ENCODE peak calls at places on chromosomes 6 and 20, in five cellular contexts. Y is breast epithelium, G is psoas muscle, Z is left ventricle myocardium inferior, K is astrocyte of the spinal cord. F is an unnamed sample.

GRCh38 chr6:72466971-72467566 is 154.8 kb upstream of the KCNQ5 start:
- DNase-seq in Y (no peak), G (no peak), Z (no peak), K (no peak), F (no peak)

GRCh38 chr6:170181338-170181690 is 109.6 kb downstream of the DLL1 start:
- DNase-seq in Y (no peak), G (no peak), Z (no peak), K (no peak), F (no peak)

GRCh38 chr20:51750037-51750769 is 18.0 kb downstream of the ATP9A start:
- DNase-seq in Y (peak; percentile 80), G (peak; percentile 70), Z (peak; percentile 44), K (peak; percentile 88), F (peak; percentile 79)

GRCh38 chr6:83708970-83709747 is at the start of gene SNAP91:
- DNase-seq in Y (no peak), G (no peak), Z (no peak), K (no peak), F (no peak)

GRCh38 chr6:20669571-20670314 is 135.5 kb downstream of the CDKAL1 start:
- DNase-seq in Y (no peak), G (no peak), Z (no peak), K (peak; percentile 22), F (no peak)

GRCh38 chr6:170021579-170021978 is 269.3 kb downstream of the DLL1 start:
- DNase-seq in Y (no peak), G (no peak), Z (no peak), K (no peak), F (no peak)

GRCh38 chr6:11779308-11780096 is 899 bp upstream of the ADTRP start:
- DNase-seq in Y (no peak), G (no peak), Z (no peak), K (no peak), F (no peak)

GRCh38 chr20:47319517-47320252 is 36.8 kb downstream of the ZMYND8 start:
- DNase-seq in Y (peak; percentile 90), G (no peak), Z (peak; percentile 36), K (peak; percentile 85), F (peak; percentile 91)

GRCh38 chr6:40328376-40328987 is 258.7 kb downstream of the LRFN2 start:
- DNase-seq in Y (peak; percentile 63), G (no peak), Z (no peak), K (no peak), F (peak; percentile 15)

GRCh38 chr6:154122195-154122925 is 83.3 kb downstream of the OPRM1 start:
- DNase-seq in Y (no peak), G (no peak), Z (no peak), K (no peak), F (no peak)

GRCh38 chr20:46220808-46221207 is 87.5 kb downstream of the CDH22 start:
- DNase-seq in Y (no peak), G (peak; percentile 48), Z (no peak), K (no peak), F (no peak)

GRCh38 chr6:45478235-45478634 is 100.5 kb upstream of the SUPT3H start:
- DNase-seq in Y (no peak), G (no peak), Z (no peak), K (peak; percentile 57), F (no peak)

GRCh38 chr6:136656121-136656520 is 105.9 kb upstream of the MAP7 start:
- DNase-seq in Y (no peak), G (no peak), Z (no peak), K (peak; percentile 64), F (no peak)

GRCh38 chr20:61731363-61732181 is 334.1 kb downstream of the TAF4 start:
- DNase-seq in Y (no peak), G (peak; percentile 39), Z (no peak), K (peak; percentile 61), F (no peak)

GRCh38 chr6:134822920-134823430 is 126.9 kb downstream of the ALDH8A1 start:
- DNase-seq in Y (no peak), G (no peak), Z (peak; percentile 24), K (peak; percentile 87), F (peak; percentile 59)

GRCh38 chr6:36677059-36677749 is 1.3 kb upstream of the CDKN1A start:
- DNase-seq in Y (no peak), G (no peak), Z (no peak), K (peak; percentile 35), F (no peak)

GRCh38 chr6:54617730-54618129 is 228.8 kb upstream of the FAM83B start:
- DNase-seq in Y (no peak), G (no peak), Z (no peak), K (peak; percentile 83), F (no peak)

GRCh38 chr6:3751019-3751729 is at the start of gene PXDC1:
- DNase-seq in Y (no peak), G (no peak), Z (no peak), K (no peak), F (peak; percentile 92)

GRCh38 chr6:3753228-3753795 is 1.8 kb upstream of the PXDC1 start:
- DNase-seq in Y (no peak), G (no peak), Z (no peak), K (no peak), F (peak; percentile 77)

GRCh38 chr6:3750324-3751018 is 1.0 kb downstream of the PXDC1 start:
- DNase-seq in Y (peak; percentile 89), G (peak; percentile 92), Z (peak; percentile 88), K (peak; percentile 82), F (peak; percentile 98)

GRCh38 chr6:3752538-3753227 is 1.2 kb upstream of the PXDC1 start:
- DNase-seq in Y (no peak), G (no peak), Z (no peak), K (no peak), F (peak; percentile 67)

DNA sequence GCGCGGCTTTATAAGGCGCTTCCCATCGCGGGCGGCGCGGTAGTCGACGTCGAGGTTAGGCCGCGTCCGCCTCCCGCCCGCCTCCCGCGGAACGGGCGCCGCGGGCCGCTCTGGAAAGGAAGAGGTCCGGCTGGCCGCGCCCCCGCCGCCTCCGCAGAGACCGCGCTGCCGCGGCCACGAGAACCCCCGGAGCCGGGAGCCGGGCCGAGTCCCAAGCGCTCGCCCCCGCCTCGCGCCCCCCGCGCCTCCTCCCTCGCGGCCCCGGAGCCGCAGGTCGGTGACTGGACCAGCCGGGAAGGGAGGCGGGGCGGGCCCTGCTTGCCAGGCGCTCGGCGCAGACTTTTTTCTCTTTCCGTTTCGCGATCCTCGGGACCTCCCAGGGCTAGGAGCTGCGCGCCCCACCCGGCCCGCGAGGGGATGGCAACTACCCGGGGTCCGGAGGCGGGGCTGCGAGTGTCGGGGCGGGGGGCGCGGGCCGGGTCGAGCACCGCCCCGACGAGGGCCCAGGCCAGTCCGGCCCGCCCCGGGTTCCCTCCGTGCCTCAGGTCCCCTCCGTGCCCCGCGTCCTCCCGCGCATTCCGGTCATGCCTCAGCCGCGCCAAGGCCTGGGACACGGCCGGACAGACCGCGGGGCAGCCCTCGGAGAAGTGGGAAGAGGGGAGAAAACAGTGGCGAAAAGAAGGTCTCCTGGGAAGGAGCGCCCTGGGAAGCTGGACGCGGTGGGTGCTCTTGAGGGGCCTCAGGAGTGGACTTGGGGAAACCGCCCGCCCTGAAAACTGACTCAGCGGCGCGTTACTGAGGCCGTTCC is 421 bp upstream of the PXDC1 start:
- DNase-seq in Y (peak; percentile 86), G (peak; percentile 94), Z (peak; percentile 90), K (peak; percentile 94), F (peak; percentile 98)
- TF ChIP-seq CTCF in Y (no peak), G (peak; percentile 32), Z (peak; percentile 63), K (peak; percentile 33), F (no peak)

GRCh38 chr6:108360919-108361311 is 66.1 kb downstream of the AFG1L start:
- DNase-seq in Y (no peak), G (no peak), Z (no peak), K (no peak), F (no peak)

GRCh38 chr6:108363113-108363512 is 68.3 kb downstream of the AFG1L start:
- DNase-seq in Y (no peak), G (no peak), Z (no peak), K (no peak), F (no peak)

GRCh38 chr6:108361312-108361932 is 66.6 kb downstream of the AFG1L start:
- DNase-seq in Y (no peak), G (no peak), Z (no peak), K (no peak), F (no peak)

GRCh38 chr6:108362455-108362854 is 67.6 kb downstream of the AFG1L start:
- DNase-seq in Y (no peak), G (no peak), Z (no peak), K (no peak), F (no peak)

DNA sequence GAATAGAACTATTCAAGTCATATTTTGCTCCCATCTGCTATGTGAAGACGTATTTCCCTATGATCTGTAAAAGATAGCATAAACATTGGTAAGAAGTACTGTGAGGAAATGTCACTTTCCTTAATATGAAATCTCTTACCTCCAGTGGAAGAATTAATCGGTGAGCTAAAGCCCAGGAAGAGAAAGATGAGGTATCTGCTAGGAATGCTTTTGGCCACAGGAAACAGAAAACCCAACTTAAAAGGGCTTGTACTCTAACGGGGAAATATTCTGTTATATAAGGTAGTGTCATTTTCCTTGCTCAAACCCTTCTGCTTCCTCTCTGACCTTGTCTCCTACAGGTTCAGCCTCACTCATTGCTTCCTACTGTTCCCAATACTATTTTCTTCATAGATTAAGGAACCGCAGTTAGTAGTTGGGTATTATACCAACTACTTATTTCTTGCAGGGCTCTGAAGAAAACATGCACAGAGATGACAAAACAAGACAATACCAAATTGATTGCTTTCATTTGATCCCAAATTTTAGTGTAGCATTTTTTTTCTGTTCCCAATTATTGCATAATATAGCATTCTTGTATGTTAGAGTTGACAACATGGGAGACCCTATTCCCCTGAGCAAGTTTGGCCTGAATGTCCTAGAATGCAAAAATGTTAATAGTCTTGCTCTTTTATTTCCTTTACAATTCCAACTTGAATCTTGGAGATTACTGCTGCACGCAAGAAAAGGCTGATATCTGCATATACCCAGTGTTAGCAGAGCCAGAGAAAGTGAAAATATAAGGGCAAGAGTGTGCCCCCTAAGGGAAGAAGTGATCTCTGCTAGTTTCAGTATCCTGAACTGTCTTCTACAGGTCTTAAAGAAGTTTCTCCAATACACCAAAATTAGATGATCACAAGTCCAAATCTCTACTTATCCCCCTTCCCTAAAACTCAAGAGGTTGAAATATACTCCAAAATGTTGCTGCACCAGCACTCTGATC is 65.3 kb downstream of the AFG1L start:
- DNase-seq in Y (no peak), G (no peak), Z (no peak), K (peak; percentile 48), F (no peak)
- TF ChIP-seq CTCF in Y (no peak), G (no peak), Z (no peak), K (no peak), F (no peak)

DNA sequence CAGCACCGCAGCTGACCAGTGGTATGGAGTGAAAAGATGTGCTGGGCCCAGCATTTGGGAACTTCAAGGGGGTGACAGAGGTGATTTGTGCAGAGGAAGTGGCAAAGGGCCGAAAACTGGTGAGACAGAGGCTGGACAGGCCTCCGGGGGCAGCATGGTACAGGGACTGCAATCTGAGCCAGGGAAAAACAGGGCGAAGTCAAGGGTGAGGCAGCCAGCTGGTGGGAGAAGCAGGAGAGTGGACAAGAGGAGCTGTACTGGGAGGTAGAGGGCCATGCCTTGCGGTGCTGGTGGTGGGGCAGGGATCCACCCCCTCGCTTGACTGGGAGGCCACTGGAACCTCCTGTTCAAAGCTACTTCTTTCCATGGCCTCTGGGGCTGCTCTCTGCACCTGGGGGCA is 7.3 kb upstream of the GFRA4 start:
- DNase-seq in Y (no peak), G (no peak), Z (no peak), K (no peak), F (no peak)
- TF ChIP-seq CTCF in Y (no peak), G (no peak), Z (no peak), K (peak; percentile 8), F (no peak)

GRCh38 chr6:121873595-121873994 is 438.1 kb downstream of the GJA1 start:
- DNase-seq in Y (no peak), G (no peak), Z (no peak), K (no peak), F (no peak)
- TF ChIP-seq CTCF in Y (no peak), G (no peak), Z (no peak), K (no peak), F (no peak)